ENCODE peak calls at places on chromosome 11, in ten cellular contexts. K is brain microvascular endothelial cell, A is GM10248, J is breast epithelium, M is transverse colon, P is fibroblast of pulmonary artery, C is heart right ventricle, D is heart left ventricle, O is HFFc6, S is tibial artery. Y is an unnamed sample.

GRCh38 chr11:15987044-15987443 is 369.3 kb downstream of the SOX6 start:
- DNase-seq in K (no peak), A (no peak), J (no peak), M (no peak), P (no peak), C (no peak), D (no peak), O (no peak), S (no peak), Y (no peak)

GRCh38 chr11:124643605-124644425 is 21.2 kb downstream of the TBRG1 start:
- DNase-seq in K (peak; percentile 96), A (no peak), J (no peak), M (no peak), P (peak; percentile 90), C (no peak), D (no peak), O (peak; percentile 96), S (no peak), Y (no peak)

GRCh38 chr11:123478352-123478986 is 48.4 kb downstream of the GRAMD1B start:
- DNase-seq in K (peak; percentile 64), A (peak; percentile 53), J (peak; percentile 30), M (peak; percentile 42), P (peak; percentile 91), C (peak; percentile 52), D (peak; percentile 52), O (peak; percentile 82), S (no peak), Y (no peak)

GRCh38 chr11:64865286-64866172 is 12.9 kb downstream of the EHD1 start:
- DNase-seq in K (peak; percentile 80), A (no peak), J (no peak), M (no peak), P (peak; percentile 56), C (no peak), D (no peak), O (peak; percentile 90), S (peak; percentile 81), Y (no peak)

GRCh38 chr11:10606536-10607208 is 38.2 kb upstream of the LYVE1 start:
- DNase-seq in K (peak; percentile 44), A (peak; percentile 33), J (no peak), M (no peak), P (peak; percentile 71), C (no peak), D (no peak), O (peak; percentile 16), S (no peak), Y (no peak)

GRCh38 chr11:69546735-69547370 is 65.4 kb downstream of the LINC01488 start:
- DNase-seq in K (no peak), A (peak; percentile 64), J (no peak), M (no peak), P (no peak), C (no peak), D (no peak), O (no peak), S (peak; percentile 23), Y (no peak)

GRCh38 chr11:65571940-65572339 is 398 bp upstream of the FAM89B start:
- DNase-seq in K (no peak), A (no peak), J (no peak), M (peak; percentile 44), P (peak; percentile 57), C (no peak), D (no peak), O (peak; percentile 46), S (no peak), Y (no peak)

GRCh38 chr11:102010776-102011500 is 36.3 kb upstream of the CFAP300 start:
- DNase-seq in K (peak; percentile 89), A (no peak), J (peak; percentile 39), M (peak; percentile 79), P (peak; percentile 83), C (peak; percentile 34), D (peak; percentile 42), O (peak; percentile 74), S (peak; percentile 76), Y (no peak)

GRCh38 chr11:70145841-70146240 is 57.3 kb upstream of the FADD start:
- DNase-seq in K (no peak), A (no peak), J (no peak), M (no peak), P (no peak), C (no peak), D (no peak), O (no peak), S (no peak), Y (no peak)

GRCh38 chr11:18650859-18651557 is 16.9 kb upstream of the SPTY2D1 start:
- DNase-seq in K (peak; percentile 36), A (peak; percentile 70), J (no peak), M (peak; percentile 59), P (peak; percentile 83), C (no peak), D (peak; percentile 18), O (peak; percentile 40), S (no peak), Y (no peak)

GRCh38 chr11:128463386-128463829 is 124.0 kb downstream of the ETS1 start:
- DNase-seq in K (peak; percentile 98), A (no peak), J (no peak), M (no peak), P (peak; percentile 97), C (peak; percentile 67), D (peak; percentile 60), O (peak; percentile 81), S (no peak), Y (no peak)

GRCh38 chr11:94376841-94377240 is 24.4 kb downstream of the GPR83 start:
- DNase-seq in K (no peak), A (no peak), J (no peak), M (no peak), P (no peak), C (no peak), D (no peak), O (no peak), S (no peak), Y (no peak)

GRCh38 chr11:129257512-129257911 is 65.4 kb upstream of the ARHGAP32 start:
- DNase-seq in K (no peak), A (no peak), J (no peak), M (no peak), P (no peak), C (no peak), D (no peak), O (no peak), S (no peak), Y (no peak)

GRCh38 chr11:27039873-27040272 is 742 bp upstream of the BBOX1 start:
- DNase-seq in K (no peak), A (no peak), J (no peak), M (no peak), P (no peak), C (no peak), D (no peak), O (peak; percentile 2), S (no peak), Y (no peak)

GRCh38 chr11:69004411-69005182 is 8.4 kb downstream of the MRGPRF start:
- DNase-seq in K (no peak), A (no peak), J (no peak), M (no peak), P (no peak), C (no peak), D (no peak), O (no peak), S (peak; percentile 59), Y (no peak)

GRCh38 chr11:8267280-8267679 is 3.6 kb upstream of the LMO1 start:
- DNase-seq in K (no peak), A (no peak), J (no peak), M (no peak), P (no peak), C (no peak), D (no peak), O (no peak), S (peak; percentile 2), Y (no peak)

DNA sequence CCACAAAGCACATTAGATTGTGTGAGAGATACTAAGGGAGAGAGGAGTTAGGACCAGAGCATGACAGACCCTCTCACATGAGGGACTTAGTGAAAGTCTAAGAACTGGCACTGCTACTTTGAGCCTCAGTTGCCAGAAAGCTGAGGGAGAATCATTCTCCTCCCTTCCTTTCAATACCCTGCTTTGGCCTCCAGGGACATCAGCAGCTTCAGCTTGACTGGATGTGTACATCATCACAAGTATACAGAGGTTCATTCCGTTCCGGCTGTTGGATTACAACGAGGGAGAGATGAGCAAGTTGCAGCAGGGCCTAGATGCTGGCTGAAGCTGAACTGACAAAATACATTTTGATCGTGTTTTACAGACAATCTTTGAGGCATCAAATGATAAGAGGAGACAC is 15.7 kb upstream of the ANO5 start:
- DNase-seq in K (no peak), A (no peak), J (no peak), M (no peak), P (no peak), C (no peak), D (no peak), O (no peak), S (no peak), Y (no peak)
- TF ChIP-seq CTCF in K (no peak), A (no peak), J (no peak), M (no peak), P (no peak), C (no peak), D (peak; percentile 6), O (no peak), S (no peak), Y (no peak)

GRCh38 chr11:67468835-67469811 is at the start of gene TMEM134:
- DNase-seq in K (peak; percentile 82), A (peak; percentile 96), J (peak; percentile 90), M (peak; percentile 94), P (peak; percentile 93), C (peak; percentile 92), D (peak; percentile 94), O (peak; percentile 87), S (peak; percentile 95), Y (peak; percentile 66)
- TF ChIP-seq CTCF in K (peak; percentile 52), A (peak; percentile 76), J (no peak), M (peak; percentile 36), P (peak; percentile 24), C (peak; percentile 69), D (peak; percentile 45), O (peak; percentile 64), S (peak; percentile 36), Y (no peak)

DNA sequence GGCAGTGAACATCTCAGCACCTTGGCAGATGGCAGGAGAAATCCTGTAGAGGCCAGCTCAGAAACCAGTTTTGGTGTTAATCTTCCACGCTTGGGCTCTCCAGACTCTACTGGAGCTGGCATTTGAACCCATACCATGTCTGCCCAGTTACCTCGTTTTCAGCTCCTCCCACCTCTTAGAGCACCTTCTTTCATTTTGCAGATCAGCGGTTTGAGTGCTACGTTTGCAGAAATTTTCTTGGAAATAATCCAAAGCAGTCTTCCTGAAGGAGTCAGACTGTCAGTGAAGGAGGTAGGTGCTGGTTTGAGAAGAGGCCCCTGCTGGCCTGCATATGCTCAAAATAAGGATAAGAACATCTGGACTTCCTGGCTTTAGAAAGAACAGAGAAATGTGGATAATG is 13.7 kb downstream of the COA4 start:
- DNase-seq in K (no peak), A (no peak), J (no peak), M (no peak), P (no peak), C (no peak), D (no peak), O (no peak), S (no peak), Y (no peak)
- TF ChIP-seq CTCF in K (no peak), A (no peak), J (no peak), M (no peak), P (no peak), C (no peak), D (no peak), O (no peak), S (no peak), Y (no peak)

GRCh38 chr11:108663154-108663877 is 1.6 kb upstream of the DDX10 start:
- DNase-seq in K (no peak), A (no peak), J (no peak), M (no peak), P (no peak), C (no peak), D (no peak), O (no peak), S (no peak), Y (no peak)
- TF ChIP-seq CTCF in K (no peak), A (no peak), J (no peak), M (no peak), P (no peak), C (no peak), D (no peak), O (no peak), S (no peak), Y (no peak)

GRCh38 chr11:79087957-79088318 is 352.9 kb downstream of the TENM4 start:
- DNase-seq in K (peak; percentile 7), A (no peak), J (no peak), M (no peak), P (peak; percentile 30), C (no peak), D (no peak), O (no peak), S (no peak), Y (no peak)
- TF ChIP-seq CTCF in K (peak; percentile 46), A (no peak), J (no peak), M (no peak), P (no peak), C (no peak), D (no peak), O (no peak), S (no peak), Y (no peak)

Y was measured in omental fat pad.